ENCODE peak calls at places on chromosomes 2 and 18, in ten cellular contexts. C is right atrium auricular region, J is fibroblast of lung, Z is Peyer's patch, V is prostate gland, H is HepG2, E is colonic mucosa, B is HCT116, A is heart left ventricle, Y is left ventricle myocardium inferior. G is an unnamed sample. For H3K9me3, the result is how much of the 10 kb centered on the place peaks cover.

GRCh38 chr2:99867690-99868089 is 274.7 kb downstream of the AFF3 start:
- DNase-seq in A (no peak), J (peak), B (no peak), C (no peak), V (no peak), E (no peak), H (no peak), Z (no peak), Y (no peak), G (no peak)

GRCh38 chr18:53771664-53772063 is 452.8 kb downstream of the MBD2 start:
- DNase-seq in Z (no peak), J (no peak), B (no peak), Y (no peak), V (no peak), C (no peak), A (no peak), E (no peak), H (no peak), G (no peak)

GRCh38 chr18:21656402-21656801 is 44.3 kb downstream of the SNRPD1 start:
- DNase-seq in H (no peak), Z (no peak), E (no peak), B (no peak), J (peak), A (no peak), Y (no peak), V (no peak), C (no peak), G (no peak)

GRCh38 chr2:230956827-230957755 is 32.0 kb upstream of the GPR55 start:
- DNase-seq in A (no peak), H (no peak), J (peak), V (peak), B (peak), Z (peak), C (peak), E (peak), Y (peak), G (no peak)

GRCh38 chr2:238518127-238518827 is 91.5 kb downstream of the ASB1 start:
- DNase-seq in V (no peak), H (peak), C (no peak), B (no peak), E (no peak), A (no peak), Z (no peak), J (peak), Y (no peak), G (no peak)

GRCh38 chr18:24995056-24995455 is 356.9 kb downstream of the ZNF521 start:
- DNase-seq in Y (no peak), V (no peak), C (no peak), J (peak), B (no peak), E (no peak), H (no peak), A (no peak), Z (no peak), G (no peak)

GRCh38 chr2:180742809-180743208 is 237.6 kb upstream of the UBE2E3 start:
- DNase-seq in J (peak), Y (no peak), E (no peak), B (no peak), H (peak), Z (no peak), C (no peak), V (no peak), A (no peak), G (no peak)

GRCh38 chr2:33412920-33413319 is 63.5 kb upstream of the RASGRP3 start:
- DNase-seq in C (no peak), B (peak), Y (no peak), H (peak), A (peak), E (no peak), J (peak), Z (no peak), V (no peak), G (no peak)

GRCh38 chr2:151261977-151262291 is 271 bp upstream of the RBM43 start:
- DNase-seq in Z (no peak), V (no peak), A (no peak), J (no peak), B (no peak), Y (no peak), H (no peak), E (no peak), C (no peak), G (no peak)

GRCh38 chr2:7701807-7702206 is 784.6 kb downstream of the RNF144A start:
- DNase-seq in Z (no peak), V (no peak), H (no peak), J (no peak), C (no peak), B (no peak), A (no peak), Y (no peak), E (no peak), G (no peak)

GRCh38 chr2:7694066-7695000 is 777.1 kb downstream of the RNF144A start:
- DNase-seq in B (no peak), H (no peak), Y (no peak), C (no peak), J (no peak), E (no peak), Z (no peak), V (no peak), A (no peak), G (no peak)

GRCh38 chr2:7692657-7693161 is 775.5 kb downstream of the RNF144A start:
- DNase-seq in A (no peak), C (peak), H (no peak), B (no peak), V (no peak), Z (no peak), E (no peak), J (peak), Y (peak), G (no peak)

GRCh38 chr2:7693246-7694065 is 776.2 kb downstream of the RNF144A start:
- DNase-seq in H (no peak), B (no peak), Y (no peak), E (no peak), V (no peak), C (no peak), J (no peak), Z (no peak), A (no peak), G (no peak)

DNA sequence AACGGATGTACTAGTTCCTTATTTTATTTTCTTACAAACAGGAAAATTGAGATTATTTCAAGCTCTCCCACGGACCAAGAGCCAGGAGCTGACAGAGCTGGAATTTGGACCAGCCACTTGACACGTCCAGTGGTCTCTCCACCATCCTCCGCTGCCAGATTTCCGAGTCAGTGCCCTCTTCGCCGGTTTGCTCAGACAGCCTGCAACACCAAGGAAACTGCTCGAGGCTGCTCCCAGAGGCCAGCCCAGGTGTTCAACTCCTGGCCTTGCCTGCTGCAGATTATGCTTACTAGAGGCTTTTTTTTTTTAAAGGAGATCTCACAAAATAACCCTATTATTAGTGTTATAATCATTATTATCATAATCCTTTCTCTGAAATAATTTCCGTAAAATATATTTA is 779.8 kb downstream of the RNF144A start:
- DNase-seq in Z (no peak), J (no peak), B (no peak), A (no peak), C (no peak), H (no peak), V (no peak), E (no peak), Y (no peak), G (no peak)
- TF ChIP-seq CTCF in Z (no peak), J (no peak), B (no peak), A (no peak), C (no peak), H (no peak), V (no peak), E (no peak), Y (no peak), G (no peak)

DNA sequence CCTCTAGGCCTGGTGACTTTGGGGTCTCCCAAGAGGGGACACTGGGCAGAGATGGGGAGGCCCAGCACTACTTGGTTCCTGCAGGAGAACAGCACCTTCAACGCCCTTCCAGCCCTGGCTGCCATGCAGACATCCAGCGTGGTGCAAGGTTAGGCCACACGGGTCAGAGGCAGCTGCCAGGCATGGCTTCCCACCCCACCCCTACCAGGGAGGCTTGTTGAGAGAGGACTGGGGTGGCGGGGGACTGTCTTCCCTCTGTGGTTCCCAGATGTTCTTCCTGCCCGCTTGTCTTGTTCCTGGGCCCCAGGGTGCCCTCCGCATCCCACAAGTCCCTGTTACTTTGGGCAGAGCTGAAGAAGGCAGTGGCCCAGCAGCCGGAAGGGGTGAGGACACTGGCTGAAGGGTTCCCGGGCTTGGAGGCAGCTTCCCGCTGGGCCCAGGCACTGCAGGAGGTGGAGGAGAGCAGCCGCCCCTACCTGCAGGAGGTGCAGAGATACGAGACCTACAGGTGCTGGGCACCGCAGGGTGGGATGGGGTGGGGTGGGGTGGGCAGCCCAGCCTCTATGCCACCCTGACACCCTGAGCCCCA is 4.5 kb downstream of the PROM2 start:
- DNase-seq in C (no peak), Z (no peak), E (no peak), J (no peak), A (no peak), Y (peak), H (no peak), V (no peak), B (no peak), G (no peak)
- H3K9me3 ChIP-seq in C (under half), Z (under half), E (under half), J (under half), A (under half), Y (under half), H (under half), V (under half), B (under half), G (half or more)

GRCh38 chr18:34709104-34709503 is 994 bp upstream of the DTNA start:
- DNase-seq in A (no peak), J (peak), C (no peak), Y (no peak), E (no peak), V (no peak), B (no peak), Z (no peak), H (peak), G (peak)

GRCh38 chr18:34709631-34710429 is at the start of gene DTNA:
- DNase-seq in Y (no peak), H (no peak), V (no peak), C (no peak), J (peak), B (no peak), Z (no peak), E (no peak), A (no peak), G (peak)

GRCh38 chr18:34707670-34708069 is 2.4 kb upstream of the DTNA start:
- DNase-seq in J (peak), A (peak), H (no peak), Y (no peak), V (no peak), B (peak), Z (peak), E (no peak), C (peak), G (peak)

GRCh38 chr18:34704823-34705222 is 5.3 kb upstream of the DTNA start:
- DNase-seq in A (no peak), E (no peak), H (no peak), J (no peak), C (no peak), Y (no peak), B (no peak), V (no peak), Z (no peak), G (no peak)

DNA sequence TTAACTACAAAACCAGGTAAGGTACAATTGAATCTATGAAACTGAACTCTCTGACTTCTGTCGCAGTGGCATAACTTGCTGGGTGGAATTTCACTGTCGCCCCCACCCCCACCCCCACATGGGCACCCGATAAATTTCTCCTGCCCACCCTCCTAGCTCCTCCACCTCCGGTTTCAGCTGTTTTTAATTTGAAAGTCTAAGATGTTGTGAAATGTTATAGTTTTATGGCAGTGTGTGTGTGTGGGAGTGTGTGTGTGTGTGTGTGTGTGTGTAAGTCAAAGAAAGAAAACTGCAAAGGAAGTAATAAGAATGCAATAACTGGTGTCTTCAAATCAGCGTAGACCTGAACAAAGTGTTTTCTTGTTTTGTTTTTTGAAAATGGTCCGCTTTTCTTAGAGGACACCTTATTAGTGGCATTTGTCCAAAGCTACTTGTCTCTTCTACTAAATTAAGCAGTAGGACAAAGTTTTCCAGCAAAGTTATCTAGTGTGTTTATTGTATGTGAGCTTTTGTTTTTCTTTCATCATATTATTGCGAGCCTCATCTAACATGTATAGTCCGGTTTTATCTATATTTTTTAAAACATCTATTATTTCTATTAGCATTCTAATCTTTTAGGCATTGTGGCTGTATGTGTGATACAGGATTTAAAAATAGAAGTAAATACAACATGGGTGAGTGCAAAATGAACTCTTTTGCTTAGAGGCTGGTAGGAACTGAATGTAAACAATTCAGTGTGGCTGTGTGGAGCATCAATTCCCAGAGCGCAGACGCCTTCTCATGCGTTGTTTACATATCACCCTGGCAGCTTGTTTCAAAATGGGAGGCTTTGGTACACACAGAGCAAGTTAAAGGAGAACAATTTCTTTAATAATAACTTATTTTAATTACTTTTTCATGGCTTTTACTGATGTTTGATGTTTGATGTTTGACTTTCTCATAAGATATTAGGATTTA is 610 bp downstream of the DTNA start:
- DNase-seq in J (peak), Y (no peak), C (no peak), E (no peak), B (no peak), A (no peak), H (no peak), Z (no peak), V (no peak), G (no peak)
- H3K4me3 ChIP-seq in J (peak), Y (peak), C (peak), E (no peak), B (no peak), A (peak), H (no peak), Z (no peak), V (no peak), G (peak)

GRCh38 chr18:9474983-9475642 is at the start of gene RALBP1:
- DNase-seq in B (peak), C (peak), E (peak), H (peak), Z (peak), J (peak), A (peak), Y (peak), V (peak), G (peak)
- TF ChIP-seq CTCF in B (no peak), C (peak), E (no peak), H (peak), Z (peak), J (no peak), A (peak), Y (no peak), V (peak), G (peak)